ENCODE peak calls at places on chromosomes 2 and 18, in ten cellular contexts. One of them, this sample, is unnamed.

GRCh38 chr2:141814150-141814549 is 316.7 kb downstream of the LRP1B start:
- DNase-seq in uterus: no peak
- DNase-seq in AG09319: no peak
- DNase-seq in fibroblast of lung: no peak
- DNase-seq in brain microvascular endothelial cell: no peak
- DNase-seq in choroid plexus epithelial cell: no peak
- DNase-seq in upper lobe of right lung: no peak
- DNase-seq in stomach: no peak
- DNase-seq in WTC11: no peak
- DNase-seq in cardiac fibroblast: no peak
- DNase-seq in this sample: no peak

GRCh38 chr2:120308038-120308910 is 37.7 kb upstream of the INHBB start:
- DNase-seq in uterus: peak; percentile 5
- DNase-seq in AG09319: no peak
- DNase-seq in fibroblast of lung: no peak
- DNase-seq in brain microvascular endothelial cell: no peak
- DNase-seq in choroid plexus epithelial cell: no peak
- DNase-seq in upper lobe of right lung: peak; percentile 57
- DNase-seq in stomach: no peak
- DNase-seq in WTC11: no peak
- DNase-seq in cardiac fibroblast: no peak
- DNase-seq in this sample: no peak

GRCh38 chr2:61210332-61210981 is 48.5 kb downstream of the C2orf74 start:
- DNase-seq in uterus: no peak
- DNase-seq in AG09319: peak; percentile 15
- DNase-seq in fibroblast of lung: peak; percentile 83
- DNase-seq in brain microvascular endothelial cell: peak; percentile 60
- DNase-seq in choroid plexus epithelial cell: peak; percentile 88
- DNase-seq in upper lobe of right lung: no peak
- DNase-seq in stomach: no peak
- DNase-seq in WTC11: no peak
- DNase-seq in cardiac fibroblast: peak; percentile 89
- DNase-seq in this sample: peak; percentile 82

GRCh38 chr2:204072443-204073324 is 136.1 kb downstream of the ICOS start:
- DNase-seq in uterus: no peak
- DNase-seq in AG09319: no peak
- DNase-seq in fibroblast of lung: no peak
- DNase-seq in brain microvascular endothelial cell: peak; percentile 10
- DNase-seq in choroid plexus epithelial cell: peak; percentile 16
- DNase-seq in upper lobe of right lung: peak; percentile 62
- DNase-seq in stomach: no peak
- DNase-seq in WTC11: peak; percentile 80
- DNase-seq in cardiac fibroblast: peak; percentile 2
- DNase-seq in this sample: peak; percentile 59

GRCh38 chr18:49869354-49869753 is 56.0 kb upstream of the ACAA2 start:
- DNase-seq in uterus: no peak
- DNase-seq in AG09319: no peak
- DNase-seq in fibroblast of lung: no peak
- DNase-seq in brain microvascular endothelial cell: no peak
- DNase-seq in choroid plexus epithelial cell: no peak
- DNase-seq in upper lobe of right lung: peak; percentile 19
- DNase-seq in stomach: no peak
- DNase-seq in WTC11: no peak
- DNase-seq in cardiac fibroblast: no peak
- DNase-seq in this sample: no peak

GRCh38 chr18:72867721-72868665 is at the start of gene NETO1:
- DNase-seq in uterus: no peak
- DNase-seq in AG09319: no peak
- DNase-seq in fibroblast of lung: no peak
- DNase-seq in brain microvascular endothelial cell: no peak
- DNase-seq in choroid plexus epithelial cell: peak; percentile 7
- DNase-seq in upper lobe of right lung: no peak
- DNase-seq in stomach: no peak
- DNase-seq in WTC11: peak; percentile 62
- DNase-seq in cardiac fibroblast: no peak
- DNase-seq in this sample: no peak

GRCh38 chr2:70942900-70943871 is 7.5 kb downstream of the ATP6V1B1 start:
- DNase-seq in uterus: no peak
- DNase-seq in AG09319: no peak
- DNase-seq in fibroblast of lung: peak; percentile 33
- DNase-seq in brain microvascular endothelial cell: no peak
- DNase-seq in choroid plexus epithelial cell: no peak
- DNase-seq in upper lobe of right lung: peak; percentile 37
- DNase-seq in stomach: no peak
- DNase-seq in WTC11: no peak
- DNase-seq in cardiac fibroblast: no peak
- DNase-seq in this sample: no peak

GRCh38 chr2:240424341-240425235 is 10.9 kb upstream of the GPC1 start:
- DNase-seq in uterus: no peak
- DNase-seq in AG09319: no peak
- DNase-seq in fibroblast of lung: no peak
- DNase-seq in brain microvascular endothelial cell: no peak
- DNase-seq in choroid plexus epithelial cell: no peak
- DNase-seq in upper lobe of right lung: peak; percentile 47
- DNase-seq in stomach: peak; percentile 18
- DNase-seq in WTC11: no peak
- DNase-seq in cardiac fibroblast: no peak
- DNase-seq in this sample: no peak

GRCh38 chr2:179123272-179123662 is 73.3 kb upstream of the CCDC141 start:
- DNase-seq in uterus: no peak
- DNase-seq in AG09319: no peak
- DNase-seq in fibroblast of lung: no peak
- DNase-seq in brain microvascular endothelial cell: no peak
- DNase-seq in choroid plexus epithelial cell: no peak
- DNase-seq in upper lobe of right lung: no peak
- DNase-seq in stomach: no peak
- DNase-seq in WTC11: no peak
- DNase-seq in cardiac fibroblast: no peak
- DNase-seq in this sample: no peak

GRCh38 chr2:164981217-164981990 is 26.1 kb upstream of the SLC38A11 start:
- DNase-seq in uterus: no peak
- DNase-seq in AG09319: no peak
- DNase-seq in fibroblast of lung: no peak
- DNase-seq in brain microvascular endothelial cell: no peak
- DNase-seq in choroid plexus epithelial cell: peak; percentile 49
- DNase-seq in upper lobe of right lung: no peak
- DNase-seq in stomach: no peak
- DNase-seq in WTC11: no peak
- DNase-seq in cardiac fibroblast: peak; percentile 57
- DNase-seq in this sample: peak; percentile 4

GRCh38 chr18:26981373-26982082 is 116.0 kb upstream of the AQP4 start:
- DNase-seq in uterus: no peak
- DNase-seq in AG09319: no peak
- DNase-seq in fibroblast of lung: no peak
- DNase-seq in brain microvascular endothelial cell: no peak
- DNase-seq in choroid plexus epithelial cell: no peak
- DNase-seq in upper lobe of right lung: no peak
- DNase-seq in stomach: no peak
- DNase-seq in WTC11: no peak
- DNase-seq in cardiac fibroblast: no peak
- DNase-seq in this sample: no peak

GRCh38 chr2:152762202-152762601 is 43.8 kb downstream of the ARL6IP6 start:
- DNase-seq in uterus: no peak
- DNase-seq in AG09319: peak; percentile 70
- DNase-seq in fibroblast of lung: peak; percentile 95
- DNase-seq in brain microvascular endothelial cell: peak; percentile 77
- DNase-seq in choroid plexus epithelial cell: peak; percentile 91
- DNase-seq in upper lobe of right lung: no peak
- DNase-seq in stomach: no peak
- DNase-seq in WTC11: no peak
- DNase-seq in cardiac fibroblast: peak; percentile 96
- DNase-seq in this sample: no peak

GRCh38 chr2:43157506-43158232 is 68.7 kb downstream of the ZFP36L2 start:
- DNase-seq in uterus: no peak
- DNase-seq in AG09319: no peak
- DNase-seq in fibroblast of lung: no peak
- DNase-seq in brain microvascular endothelial cell: no peak
- DNase-seq in choroid plexus epithelial cell: no peak
- DNase-seq in upper lobe of right lung: peak; percentile 80
- DNase-seq in stomach: no peak
- DNase-seq in WTC11: no peak
- DNase-seq in cardiac fibroblast: peak; percentile 23
- DNase-seq in this sample: peak; percentile 72

GRCh38 chr2:1739961-1740713 is 4.2 kb downstream of the PXDN start:
- DNase-seq in uterus: peak; percentile 26
- DNase-seq in AG09319: no peak
- DNase-seq in fibroblast of lung: no peak
- DNase-seq in brain microvascular endothelial cell: peak; percentile 66
- DNase-seq in choroid plexus epithelial cell: peak; percentile 44
- DNase-seq in upper lobe of right lung: peak; percentile 46
- DNase-seq in stomach: no peak
- DNase-seq in WTC11: no peak
- DNase-seq in cardiac fibroblast: peak; percentile 49
- DNase-seq in this sample: no peak

GRCh38 chr2:119760876-119761275 is 1.2 kb downstream of the PTPN4 start:
- DNase-seq in uterus: no peak
- DNase-seq in AG09319: no peak
- DNase-seq in fibroblast of lung: peak; percentile 66
- DNase-seq in brain microvascular endothelial cell: no peak
- DNase-seq in choroid plexus epithelial cell: peak; percentile 67
- DNase-seq in upper lobe of right lung: no peak
- DNase-seq in stomach: no peak
- DNase-seq in WTC11: no peak
- DNase-seq in cardiac fibroblast: peak; percentile 57
- DNase-seq in this sample: peak; percentile 47

DNA sequence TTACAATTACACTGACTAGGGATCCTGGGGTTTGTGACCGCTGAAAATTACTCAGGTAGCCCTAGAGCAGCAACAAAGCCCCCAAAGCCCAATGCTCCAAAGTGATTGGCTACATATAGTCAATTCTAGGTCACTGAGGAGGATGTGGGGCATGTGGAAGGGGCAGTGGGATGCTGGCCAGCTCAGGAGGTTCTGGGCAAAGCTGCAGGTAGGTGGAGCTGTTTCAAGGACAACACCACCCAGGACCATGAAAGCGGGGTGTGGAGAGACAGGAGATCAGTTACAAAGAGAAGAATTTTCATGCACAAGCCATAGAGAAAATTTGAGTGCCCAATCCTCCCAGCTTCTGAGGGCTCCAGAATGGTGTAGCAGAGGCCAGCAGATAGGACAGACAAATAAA is 75.0 kb upstream of the CCDC85A start:
- DNase-seq in uterus: no peak
- DNase-seq in AG09319: no peak
- DNase-seq in fibroblast of lung: no peak
- DNase-seq in brain microvascular endothelial cell: no peak
- DNase-seq in choroid plexus epithelial cell: no peak
- DNase-seq in upper lobe of right lung: no peak
- DNase-seq in stomach: no peak
- DNase-seq in WTC11: peak; percentile 24
- DNase-seq in cardiac fibroblast: no peak
- DNase-seq in this sample: no peak
- TF ChIP-seq CTCF in uterus: no peak
- TF ChIP-seq CTCF in AG09319: no peak
- TF ChIP-seq CTCF in fibroblast of lung: no peak
- TF ChIP-seq CTCF in brain microvascular endothelial cell: peak; percentile 15
- TF ChIP-seq CTCF in choroid plexus epithelial cell: peak; percentile 10
- TF ChIP-seq CTCF in upper lobe of right lung: no peak
- TF ChIP-seq CTCF in stomach: no peak
- TF ChIP-seq CTCF in WTC11: no peak
- TF ChIP-seq CTCF in cardiac fibroblast: no peak
- TF ChIP-seq CTCF in this sample: no peak

GRCh38 chr18:36526611-36527010 is 229.1 kb downstream of the FHOD3 start:
- DNase-seq in uterus: no peak
- DNase-seq in AG09319: no peak
- DNase-seq in fibroblast of lung: no peak
- DNase-seq in brain microvascular endothelial cell: no peak
- DNase-seq in choroid plexus epithelial cell: no peak
- DNase-seq in upper lobe of right lung: no peak
- DNase-seq in stomach: no peak
- DNase-seq in WTC11: no peak
- DNase-seq in cardiac fibroblast: no peak
- DNase-seq in this sample: no peak
- TF ChIP-seq CTCF in uterus: no peak
- TF ChIP-seq CTCF in AG09319: no peak
- TF ChIP-seq CTCF in fibroblast of lung: no peak
- TF ChIP-seq CTCF in brain microvascular endothelial cell: no peak
- TF ChIP-seq CTCF in choroid plexus epithelial cell: no peak
- TF ChIP-seq CTCF in upper lobe of right lung: no peak
- TF ChIP-seq CTCF in stomach: no peak
- TF ChIP-seq CTCF in WTC11: no peak
- TF ChIP-seq CTCF in cardiac fibroblast: no peak
- TF ChIP-seq CTCF in this sample: no peak

GRCh38 chr2:185291035-185291647 is 447.5 kb upstream of the FSIP2 start:
- DNase-seq in uterus: no peak
- DNase-seq in AG09319: no peak
- DNase-seq in fibroblast of lung: peak; percentile 41
- DNase-seq in brain microvascular endothelial cell: peak; percentile 51
- DNase-seq in choroid plexus epithelial cell: peak; percentile 64
- DNase-seq in upper lobe of right lung: peak; percentile 63
- DNase-seq in stomach: peak; percentile 71
- DNase-seq in WTC11: peak; percentile 81
- DNase-seq in cardiac fibroblast: peak; percentile 53
- DNase-seq in this sample: peak; percentile 71
- TF ChIP-seq CTCF in uterus: peak; percentile 18
- TF ChIP-seq CTCF in AG09319: peak; percentile 12
- TF ChIP-seq CTCF in fibroblast of lung: peak; percentile 46
- TF ChIP-seq CTCF in brain microvascular endothelial cell: peak; percentile 89
- TF ChIP-seq CTCF in choroid plexus epithelial cell: peak; percentile 76
- TF ChIP-seq CTCF in upper lobe of right lung: peak; percentile 57
- TF ChIP-seq CTCF in stomach: no peak
- TF ChIP-seq CTCF in WTC11: peak; percentile 63
- TF ChIP-seq CTCF in cardiac fibroblast: peak; percentile 58
- TF ChIP-seq CTCF in this sample: peak; percentile 84

DNA sequence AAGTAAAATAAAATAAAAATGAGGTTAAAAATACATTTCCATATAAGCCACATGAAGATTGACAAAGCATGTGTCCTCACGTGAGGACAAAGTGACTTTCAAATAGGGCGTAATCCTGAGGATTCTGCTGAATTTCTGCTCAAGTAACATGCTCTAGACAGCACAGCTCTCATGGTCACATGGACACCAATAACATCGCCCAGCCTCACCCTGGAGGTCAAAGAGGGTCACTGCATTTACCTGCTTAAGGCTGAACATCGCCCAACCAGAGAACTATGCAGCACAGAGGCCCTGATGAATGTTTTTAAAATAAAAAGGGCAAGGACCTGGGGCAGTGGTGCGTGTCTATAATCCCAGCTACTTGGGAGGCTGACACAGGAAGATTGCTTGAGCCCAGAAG is 30.2 kb downstream of the TGFBRAP1 start:
- DNase-seq in uterus: no peak
- DNase-seq in AG09319: no peak
- DNase-seq in fibroblast of lung: no peak
- DNase-seq in brain microvascular endothelial cell: no peak
- DNase-seq in choroid plexus epithelial cell: no peak
- DNase-seq in upper lobe of right lung: no peak
- DNase-seq in stomach: no peak
- DNase-seq in WTC11: peak; percentile 45
- DNase-seq in cardiac fibroblast: no peak
- DNase-seq in this sample: no peak
- TF ChIP-seq CTCF in uterus: no peak
- TF ChIP-seq CTCF in AG09319: no peak
- TF ChIP-seq CTCF in fibroblast of lung: no peak
- TF ChIP-seq CTCF in brain microvascular endothelial cell: no peak
- TF ChIP-seq CTCF in choroid plexus epithelial cell: no peak
- TF ChIP-seq CTCF in upper lobe of right lung: no peak
- TF ChIP-seq CTCF in stomach: no peak
- TF ChIP-seq CTCF in WTC11: peak; percentile 28
- TF ChIP-seq CTCF in cardiac fibroblast: peak; percentile 6
- TF ChIP-seq CTCF in this sample: no peak

GRCh38 chr2:67650292-67651133 is 253.4 kb downstream of the ETAA1 start:
- DNase-seq in uterus: peak; percentile 95
- DNase-seq in AG09319: peak; percentile 72
- DNase-seq in fibroblast of lung: peak; percentile 97
- DNase-seq in brain microvascular endothelial cell: peak; percentile 87
- DNase-seq in choroid plexus epithelial cell: peak; percentile 97
- DNase-seq in upper lobe of right lung: peak; percentile 79
- DNase-seq in stomach: peak; percentile 47
- DNase-seq in WTC11: peak; percentile 69
- DNase-seq in cardiac fibroblast: peak; percentile 95
- DNase-seq in this sample: peak; percentile 88
- TF ChIP-seq CTCF in uterus: peak; percentile 86
- TF ChIP-seq CTCF in AG09319: peak; percentile 91
- TF ChIP-seq CTCF in fibroblast of lung: peak; percentile 87
- TF ChIP-seq CTCF in brain microvascular endothelial cell: peak; percentile 93
- TF ChIP-seq CTCF in choroid plexus epithelial cell: peak; percentile 97
- TF ChIP-seq CTCF in upper lobe of right lung: peak; percentile 62
- TF ChIP-seq CTCF in stomach: no peak
- TF ChIP-seq CTCF in WTC11: peak; percentile 31
- TF ChIP-seq CTCF in cardiac fibroblast: peak; percentile 91
- TF ChIP-seq CTCF in this sample: peak; percentile 84